ENCODE peak calls at places on chromosome 7, in seven cellular contexts. One of them, this sample, is unnamed.

GRCh38 chr7:135923700-135924261 is 53.4 kb downstream of the MTPN start:
- DNase-seq in osteocyte: no peak
- DNase-seq in fibroblast of the aortic adventitia: peak
- DNase-seq in astrocyte of the cerebellum: peak
- DNase-seq in AG10803: peak
- DNase-seq in HL-60: no peak
- DNase-seq in CD14-positive monocyte: peak
- DNase-seq in this sample: no peak

GRCh38 chr7:70733115-70733514 is 398.8 kb upstream of the GALNT17 start:
- DNase-seq in fibroblast of the aortic adventitia: no peak
- DNase-seq in AG10803: no peak
- DNase-seq in astrocyte of the cerebellum: no peak
- DNase-seq in CD14-positive monocyte: no peak
- DNase-seq in osteocyte: no peak
- DNase-seq in HL-60: no peak
- DNase-seq in this sample: no peak

GRCh38 chr7:140918236-140918635 is 6.5 kb downstream of the BRAF start:
- DNase-seq in CD14-positive monocyte: no peak
- DNase-seq in osteocyte: no peak
- DNase-seq in fibroblast of the aortic adventitia: no peak
- DNase-seq in HL-60: no peak
- DNase-seq in AG10803: no peak
- DNase-seq in astrocyte of the cerebellum: no peak
- DNase-seq in this sample: no peak

GRCh38 chr7:64875658-64876406 is 27.2 kb upstream of the ZNF273 start:
- DNase-seq in CD14-positive monocyte: no peak
- DNase-seq in AG10803: no peak
- DNase-seq in astrocyte of the cerebellum: no peak
- DNase-seq in osteocyte: peak
- DNase-seq in fibroblast of the aortic adventitia: no peak
- DNase-seq in HL-60: no peak
- DNase-seq in this sample: no peak

GRCh38 chr7:94170836-94171235 is 166.7 kb upstream of the BET1 start:
- DNase-seq in fibroblast of the aortic adventitia: no peak
- DNase-seq in CD14-positive monocyte: no peak
- DNase-seq in HL-60: no peak
- DNase-seq in astrocyte of the cerebellum: no peak
- DNase-seq in AG10803: no peak
- DNase-seq in osteocyte: no peak
- DNase-seq in this sample: no peak

GRCh38 chr7:93029056-93029455 is 88.7 kb downstream of the SAMD9 start:
- DNase-seq in osteocyte: no peak
- DNase-seq in AG10803: no peak
- DNase-seq in CD14-positive monocyte: no peak
- DNase-seq in HL-60: no peak
- DNase-seq in astrocyte of the cerebellum: no peak
- DNase-seq in fibroblast of the aortic adventitia: no peak
- DNase-seq in this sample: no peak

GRCh38 chr7:16098058-16098457 is 323.3 kb downstream of the CRPPA start:
- DNase-seq in osteocyte: no peak
- DNase-seq in HL-60: no peak
- DNase-seq in fibroblast of the aortic adventitia: no peak
- DNase-seq in CD14-positive monocyte: no peak
- DNase-seq in AG10803: no peak
- DNase-seq in astrocyte of the cerebellum: no peak
- DNase-seq in this sample: no peak

GRCh38 chr7:67359900-67360299 is 363.3 kb downstream of the TYW1 start:
- DNase-seq in astrocyte of the cerebellum: no peak
- DNase-seq in CD14-positive monocyte: no peak
- DNase-seq in HL-60: no peak
- DNase-seq in osteocyte: no peak
- DNase-seq in fibroblast of the aortic adventitia: no peak
- DNase-seq in AG10803: no peak
- DNase-seq in this sample: no peak

GRCh38 chr7:84904561-84904960 is 282.3 kb downstream of the SEMA3D start:
- DNase-seq in astrocyte of the cerebellum: no peak
- DNase-seq in AG10803: no peak
- DNase-seq in fibroblast of the aortic adventitia: no peak
- DNase-seq in osteocyte: no peak
- DNase-seq in HL-60: no peak
- DNase-seq in CD14-positive monocyte: no peak
- DNase-seq in this sample: no peak

GRCh38 chr7:65988084-65988483 is 6.1 kb upstream of the GUSB start:
- DNase-seq in HL-60: no peak
- DNase-seq in CD14-positive monocyte: no peak
- DNase-seq in fibroblast of the aortic adventitia: no peak
- DNase-seq in osteocyte: no peak
- DNase-seq in AG10803: no peak
- DNase-seq in astrocyte of the cerebellum: no peak
- DNase-seq in this sample: no peak

GRCh38 chr7:49766966-49767365 is 6.5 kb upstream of the VWC2 start:
- DNase-seq in AG10803: no peak
- DNase-seq in CD14-positive monocyte: no peak
- DNase-seq in HL-60: no peak
- DNase-seq in osteocyte: no peak
- DNase-seq in astrocyte of the cerebellum: no peak
- DNase-seq in fibroblast of the aortic adventitia: no peak
- DNase-seq in this sample: no peak

GRCh38 chr7:774161-775109 is 47.4 kb upstream of the PRKAR1B start:
- DNase-seq in HL-60: peak
- DNase-seq in osteocyte: peak
- DNase-seq in AG10803: peak
- DNase-seq in CD14-positive monocyte: no peak
- DNase-seq in fibroblast of the aortic adventitia: peak
- DNase-seq in astrocyte of the cerebellum: no peak
- DNase-seq in this sample: no peak

GRCh38 chr7:3200504-3200903 is 100.5 kb upstream of the SDK1 start:
- DNase-seq in CD14-positive monocyte: no peak
- DNase-seq in AG10803: no peak
- DNase-seq in astrocyte of the cerebellum: peak
- DNase-seq in osteocyte: peak
- DNase-seq in fibroblast of the aortic adventitia: peak
- DNase-seq in HL-60: no peak
- DNase-seq in this sample: no peak

GRCh38 chr7:136386876-136387275 is 409.7 kb upstream of the MTPN start:
- DNase-seq in HL-60: no peak
- DNase-seq in astrocyte of the cerebellum: no peak
- DNase-seq in fibroblast of the aortic adventitia: no peak
- DNase-seq in CD14-positive monocyte: no peak
- DNase-seq in osteocyte: no peak
- DNase-seq in AG10803: no peak
- DNase-seq in this sample: no peak

GRCh38 chr7:112515989-112516388 is 35.2 kb downstream of the LSMEM1 start:
- DNase-seq in CD14-positive monocyte: no peak
- DNase-seq in AG10803: no peak
- DNase-seq in fibroblast of the aortic adventitia: peak
- DNase-seq in HL-60: no peak
- DNase-seq in astrocyte of the cerebellum: no peak
- DNase-seq in osteocyte: no peak
- DNase-seq in this sample: no peak
- TF ChIP-seq CTCF in CD14-positive monocyte: no peak
- TF ChIP-seq CTCF in AG10803: no peak
- TF ChIP-seq CTCF in fibroblast of the aortic adventitia: no peak
- TF ChIP-seq CTCF in HL-60: no peak
- TF ChIP-seq CTCF in astrocyte of the cerebellum: no peak
- TF ChIP-seq CTCF in osteocyte: no peak
- TF ChIP-seq CTCF in this sample: no peak

DNA sequence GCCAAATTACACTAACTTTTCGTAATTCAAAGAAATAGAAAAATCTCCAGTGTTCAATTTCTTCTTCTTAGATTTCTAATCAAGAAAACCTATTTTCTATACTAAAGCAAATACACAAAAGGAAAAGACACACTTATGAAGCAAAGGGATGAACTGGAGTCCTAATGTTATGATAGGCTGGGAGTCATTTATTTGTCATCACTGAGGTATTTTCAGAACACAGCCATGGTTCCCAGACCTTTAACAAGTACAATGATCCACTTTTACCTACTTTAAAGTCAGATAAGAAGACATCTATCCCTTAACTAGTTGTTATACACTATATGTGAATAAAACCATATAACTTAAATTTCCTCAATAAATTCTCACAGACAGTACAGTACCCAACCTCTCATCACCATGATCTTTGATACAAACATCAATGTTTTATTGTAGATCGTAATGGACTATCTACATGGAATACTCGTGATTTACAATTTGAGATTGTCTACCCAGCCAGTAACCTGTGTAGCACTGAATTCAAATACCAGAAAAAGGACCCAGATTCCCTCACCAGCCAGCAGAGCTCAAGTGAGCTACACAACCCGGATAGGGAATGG is 12.5 kb downstream of the ASNS start:
- DNase-seq in CD14-positive monocyte: no peak
- DNase-seq in osteocyte: no peak
- DNase-seq in AG10803: no peak
- DNase-seq in astrocyte of the cerebellum: no peak
- DNase-seq in fibroblast of the aortic adventitia: no peak
- DNase-seq in HL-60: no peak
- DNase-seq in this sample: no peak
- TF ChIP-seq CTCF in CD14-positive monocyte: no peak
- TF ChIP-seq CTCF in osteocyte: no peak
- TF ChIP-seq CTCF in AG10803: no peak
- TF ChIP-seq CTCF in astrocyte of the cerebellum: no peak
- TF ChIP-seq CTCF in fibroblast of the aortic adventitia: no peak
- TF ChIP-seq CTCF in HL-60: no peak
- TF ChIP-seq CTCF in this sample: no peak

GRCh38 chr7:138095972-138096935 is 20.0 kb downstream of the AKR1D1 start:
- DNase-seq in fibroblast of the aortic adventitia: no peak
- DNase-seq in CD14-positive monocyte: no peak
- DNase-seq in AG10803: no peak
- DNase-seq in HL-60: no peak
- DNase-seq in osteocyte: no peak
- DNase-seq in astrocyte of the cerebellum: no peak
- DNase-seq in this sample: no peak

GRCh38 chr7:138092486-138093028 is 16.3 kb downstream of the AKR1D1 start:
- DNase-seq in astrocyte of the cerebellum: no peak
- DNase-seq in fibroblast of the aortic adventitia: no peak
- DNase-seq in CD14-positive monocyte: no peak
- DNase-seq in AG10803: no peak
- DNase-seq in osteocyte: no peak
- DNase-seq in HL-60: no peak
- DNase-seq in this sample: no peak

GRCh38 chr7:138099813-138100212 is 23.6 kb downstream of the AKR1D1 start:
- DNase-seq in osteocyte: no peak
- DNase-seq in AG10803: no peak
- DNase-seq in HL-60: no peak
- DNase-seq in CD14-positive monocyte: no peak
- DNase-seq in fibroblast of the aortic adventitia: no peak
- DNase-seq in astrocyte of the cerebellum: no peak
- DNase-seq in this sample: no peak

DNA sequence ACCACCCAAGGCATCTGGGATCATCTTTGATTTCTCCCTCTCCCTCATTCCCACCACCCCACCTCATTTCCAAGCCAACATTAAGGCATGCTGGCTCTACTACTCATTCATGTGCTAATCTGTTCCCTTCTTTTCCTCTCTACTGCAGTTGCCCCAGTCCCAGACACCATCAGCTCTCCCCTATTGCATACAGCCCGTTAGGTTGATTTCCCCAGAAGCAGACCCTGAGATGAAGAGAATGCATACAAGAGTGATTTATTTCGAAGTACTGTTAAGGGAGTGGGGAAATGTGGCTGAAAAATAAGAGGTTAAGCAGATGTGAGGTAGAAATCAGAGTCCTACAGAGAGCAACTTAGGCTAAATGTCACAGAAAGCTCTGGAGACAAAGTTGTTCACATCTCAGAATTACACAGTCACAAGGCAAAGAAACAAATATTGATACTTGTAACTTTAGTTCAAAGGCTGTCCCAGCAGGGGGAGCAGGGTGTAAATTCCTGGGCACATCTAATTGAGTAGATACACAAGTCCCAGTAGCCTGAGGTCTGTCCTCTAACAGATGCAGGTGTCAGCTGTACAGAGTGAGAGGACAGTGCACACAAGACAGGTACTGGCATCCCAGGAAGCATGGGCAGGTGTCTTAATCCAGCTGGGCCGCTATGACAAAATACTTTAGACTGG is 20.9 kb downstream of the AKR1D1 start:
- DNase-seq in AG10803: peak
- DNase-seq in HL-60: peak
- DNase-seq in astrocyte of the cerebellum: no peak
- DNase-seq in fibroblast of the aortic adventitia: peak
- DNase-seq in osteocyte: no peak
- DNase-seq in CD14-positive monocyte: no peak
- DNase-seq in this sample: no peak
- TF ChIP-seq CTCF in AG10803: peak
- TF ChIP-seq CTCF in HL-60: peak
- TF ChIP-seq CTCF in astrocyte of the cerebellum: peak
- TF ChIP-seq CTCF in fibroblast of the aortic adventitia: no peak
- TF ChIP-seq CTCF in osteocyte: peak
- TF ChIP-seq CTCF in CD14-positive monocyte: peak
- TF ChIP-seq CTCF in this sample: no peak

DNA sequence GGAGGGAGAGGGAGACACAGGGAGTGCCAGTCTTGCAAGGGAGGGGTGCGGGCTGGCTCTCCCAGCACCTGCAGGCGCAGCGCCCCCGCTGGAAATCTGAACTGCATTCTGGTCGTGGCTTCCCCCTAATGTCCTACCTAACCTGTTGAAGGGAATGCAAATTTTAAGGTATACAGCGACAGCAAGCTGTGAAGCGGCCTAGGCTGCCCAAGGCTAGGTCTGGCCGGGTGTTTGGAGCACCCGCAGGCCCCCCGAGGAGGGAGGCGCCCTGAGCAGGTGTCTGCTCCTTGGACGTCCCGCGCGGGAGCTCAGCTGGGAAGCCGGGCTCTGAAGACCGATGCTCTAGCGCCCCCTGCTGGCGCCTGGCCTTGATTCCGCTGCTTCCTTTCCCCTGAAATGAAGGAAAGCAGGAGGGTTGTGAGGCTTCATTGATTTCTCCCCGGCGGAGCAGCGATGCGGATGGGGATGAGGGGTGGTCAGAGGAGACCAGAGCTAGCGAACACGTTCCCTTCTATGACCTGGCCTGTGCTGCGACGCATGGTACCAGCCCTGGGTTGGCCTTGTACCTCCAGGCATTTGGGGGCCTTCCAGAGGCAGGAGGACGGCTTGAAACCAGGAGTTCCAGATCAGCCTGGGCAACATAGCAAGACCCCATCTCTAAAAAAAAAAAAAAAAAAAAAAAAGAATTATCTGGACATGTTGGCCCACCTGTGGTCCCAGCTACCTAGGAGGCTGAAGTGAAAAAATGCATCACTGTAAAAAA is 601.3 kb downstream of the GALNT17 start:
- DNase-seq in HL-60: peak
- DNase-seq in astrocyte of the cerebellum: peak
- DNase-seq in osteocyte: peak
- DNase-seq in CD14-positive monocyte: no peak
- DNase-seq in fibroblast of the aortic adventitia: peak
- DNase-seq in AG10803: peak
- DNase-seq in this sample: peak
- TF ChIP-seq CTCF in HL-60: peak
- TF ChIP-seq CTCF in astrocyte of the cerebellum: peak
- TF ChIP-seq CTCF in osteocyte: peak
- TF ChIP-seq CTCF in CD14-positive monocyte: peak
- TF ChIP-seq CTCF in fibroblast of the aortic adventitia: peak
- TF ChIP-seq CTCF in AG10803: peak
- TF ChIP-seq CTCF in this sample: peak

This sample was measured in coronary artery.